ENCODE peak calls at places on chromosomes 5 and 9, in six cellular contexts. S is ovary, P is heart right ventricle, L is esophagus muscularis mucosa, W is right atrium auricular region, U is thyroid gland. C is an unnamed sample. For H3K36me3, the result is how much of the 10 kb centered on the place peaks cover.

GRCh38 chr9:133862585-133863041 is 124.5 kb upstream of the SARDH start:
- DNase-seq in P (peak), L (no peak), S (no peak), U (no peak), W (peak), C (peak)

GRCh38 chr9:38281917-38282316 is 110.6 kb upstream of the ALDH1B1 start:
- DNase-seq in U (no peak), W (peak), P (no peak), L (peak), S (no peak), C (no peak)

GRCh38 chr5:140041492-140042421 is 1.3 kb downstream of the NRG2 start:
- DNase-seq in P (peak), S (peak), L (no peak), W (peak), U (peak), C (no peak)

GRCh38 chr5:138245717-138246116 is 28.7 kb downstream of the GFRA3 start:
- DNase-seq in U (no peak), L (no peak), W (no peak), S (no peak), P (no peak), C (no peak)

GRCh38 chr5:139650031-139650688 is 2.0 kb downstream of the CXXC5 start:
- DNase-seq in U (peak), W (no peak), P (peak), S (peak), L (no peak), C (no peak)

GRCh38 chr5:177370488-177371119 is 12.9 kb downstream of the RGS14 start:
- DNase-seq in U (peak), S (peak), W (peak), P (peak), L (no peak), C (peak)

GRCh38 chr5:126234563-126235195 is 188.5 kb upstream of the GRAMD2B start:
- DNase-seq in U (no peak), W (no peak), P (no peak), L (no peak), S (no peak), C (no peak)

GRCh38 chr9:89759563-89759962 is 154.8 kb downstream of the GADD45G start:
- DNase-seq in S (no peak), U (no peak), L (no peak), W (no peak), P (no peak), C (peak)

GRCh38 chr9:6229604-6230003 is 14.0 kb downstream of the IL33 start:
- DNase-seq in U (no peak), P (no peak), S (no peak), L (no peak), W (no peak), C (no peak)

GRCh38 chr5:7815757-7816534 is 35.0 kb downstream of the CFAP90 start:
- DNase-seq in S (peak), L (peak), W (peak), U (peak), P (peak), C (peak)

DNA sequence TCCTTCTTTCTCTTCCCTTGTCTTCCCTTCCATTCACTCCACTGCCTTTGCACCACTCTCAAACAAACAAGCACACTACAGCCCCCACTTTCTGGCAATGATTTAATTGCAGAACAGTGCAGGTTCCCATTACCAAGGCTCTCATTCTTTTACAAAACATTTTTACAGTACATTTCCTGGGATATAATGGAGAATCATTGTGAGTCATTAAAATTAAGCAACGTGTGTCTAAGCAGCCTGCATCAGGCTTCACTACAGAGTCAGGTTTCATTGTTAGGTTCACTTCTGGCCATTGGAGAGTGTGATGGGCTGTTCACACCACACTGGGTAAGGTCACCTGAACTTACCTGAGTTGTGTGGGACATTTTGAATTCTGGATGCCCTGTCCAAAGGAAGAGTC is 303.5 kb downstream of the TRIM32 start:
- DNase-seq in P (no peak), W (no peak), U (no peak), L (no peak), S (no peak), C (no peak)
- H3K27ac ChIP-seq in P (no peak), W (no peak), U (no peak), L (no peak), S (no peak), C (no peak)

GRCh38 chr5:135332519-135333150 is 66.4 kb downstream of the MACROH2A1 start:
- DNase-seq in L (no peak), P (no peak), S (no peak), U (no peak), W (no peak), C (no peak)
- TF ChIP-seq CTCF in L (peak), P (peak), S (no peak), U (peak), W (peak), C (peak)

DNA sequence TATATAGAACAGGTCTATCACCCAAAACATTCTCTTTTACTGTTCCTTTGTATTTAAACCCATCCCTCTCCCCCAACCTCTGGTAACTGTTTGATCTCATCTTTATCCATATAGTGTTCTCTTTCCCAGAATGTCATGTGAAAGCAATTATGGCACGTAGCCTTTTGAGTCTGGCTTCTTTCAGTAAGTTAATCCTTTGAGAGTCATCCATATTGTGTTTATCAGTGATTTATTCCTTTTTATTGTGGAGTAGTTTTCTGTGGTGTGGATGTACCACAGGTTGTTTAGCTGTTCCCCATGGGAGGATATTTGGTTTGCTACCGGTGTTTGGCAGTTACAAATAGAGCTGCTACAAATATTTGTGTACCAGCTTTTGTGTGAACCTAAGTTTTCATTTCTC is 38.0 kb downstream of the HMGXB3 start:
- DNase-seq in S (no peak), U (no peak), P (no peak), W (no peak), L (no peak), C (no peak)
- H3K36me3 ChIP-seq in S (under half), U (half or more), P (half or more), W (half or more), L (half or more), C (under half)

GRCh38 chr5:16456103-16456832 is 9.3 kb downstream of the ZNF622 start:
- DNase-seq in U (peak), W (peak), P (no peak), S (no peak), L (no peak), C (no peak)
- H3K27ac ChIP-seq in U (no peak), W (peak), P (peak), S (no peak), L (no peak), C (peak)

GRCh38 chr5:65663804-65664521 is 39.1 kb downstream of the SHLD3 start:
- DNase-seq in L (no peak), S (no peak), W (no peak), P (no peak), U (no peak), C (no peak)
- TF ChIP-seq CTCF in L (peak), S (no peak), W (peak), P (peak), U (no peak), C (no peak)

DNA sequence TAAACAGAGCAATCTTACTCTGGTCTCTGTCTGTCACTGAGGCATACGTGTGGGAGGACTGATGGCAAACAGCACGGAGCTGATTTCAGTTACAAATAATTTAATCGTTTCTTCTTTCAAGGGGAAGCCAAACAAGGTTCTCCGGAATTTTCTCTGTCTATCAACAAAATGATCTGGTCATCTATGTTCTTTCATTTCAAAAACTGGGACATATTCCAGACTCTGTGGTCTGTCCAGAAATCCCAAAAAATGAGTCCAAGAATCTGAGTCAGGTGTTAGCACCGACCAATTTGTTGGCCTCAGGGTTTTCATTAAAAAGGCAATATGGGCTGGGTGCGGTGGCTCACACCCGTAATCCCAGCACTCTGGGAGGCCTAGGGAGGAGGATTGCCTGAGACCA is 69.9 kb upstream of the ZNF608 start:
- DNase-seq in U (no peak), L (no peak), P (no peak), W (no peak), S (no peak), C (no peak)
- H3K36me3 ChIP-seq in U (under half), L (under half), P (under half), W (under half), S (under half), C (under half)

GRCh38 chr9:127517620-127518019 is 66.3 kb downstream of the LRSAM1 start:
- DNase-seq in L (no peak), W (no peak), P (no peak), S (no peak), U (no peak), C (no peak)
- H3K27ac ChIP-seq in L (no peak), W (no peak), P (no peak), S (no peak), U (peak), C (peak)

GRCh38 chr5:157369507-157369906 is 90.5 kb upstream of the NIPAL4 start:
- DNase-seq in W (no peak), L (no peak), P (no peak), U (no peak), S (no peak), C (no peak)
- TF ChIP-seq CTCF in W (no peak), L (no peak), P (no peak), U (no peak), S (no peak), C (no peak)

DNA sequence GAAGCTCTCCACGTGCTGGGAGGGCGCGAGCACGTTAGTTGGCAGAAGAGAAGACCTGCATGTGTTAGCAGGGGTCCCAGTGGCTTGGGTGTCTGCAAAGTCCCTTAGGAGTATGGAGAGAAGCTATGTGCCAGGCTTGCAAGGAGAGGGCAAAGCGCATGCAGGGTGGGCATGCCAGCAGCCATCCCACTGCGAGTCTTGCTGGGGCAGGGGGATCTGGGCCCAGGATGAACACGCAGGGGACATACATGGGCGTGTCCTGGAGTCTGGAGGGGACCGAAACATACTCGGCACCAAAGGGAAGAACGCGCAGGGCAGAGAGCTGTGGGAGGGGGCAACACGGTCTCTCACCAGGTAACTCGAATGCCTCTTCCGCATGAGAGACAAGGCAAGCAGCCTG is 43.6 kb upstream of the IPPK start:
- DNase-seq in U (no peak), W (peak), S (no peak), L (no peak), P (no peak), C (no peak)
- H3K36me3 ChIP-seq in U (half or more), W (under half), S (under half), L (half or more), P (half or more), C (under half)

C was measured in breast epithelium.